ENCODE peak calls at places on chromosomes 16 and 17, in five cellular contexts. One of them, this sample, is unnamed.

GRCh38 chr17:31449746-31450145 is 58.3 kb downstream of the RAB11FIP4 start:
- ATAC-seq in GM12878: no peak
- ATAC-seq in HepG2: no peak
- ATAC-seq in K562: no peak
- ATAC-seq in upper lobe of left lung: no peak
- ATAC-seq in this sample: no peak

GRCh38 chr16:67773099-67773498 is 33.3 kb downstream of the RANBP10 start:
- ATAC-seq in upper lobe of left lung: no peak
- ATAC-seq in GM12878: no peak
- ATAC-seq in K562: peak
- ATAC-seq in HepG2: no peak
- ATAC-seq in this sample: peak

GRCh38 chr17:73068322-73069153 is 23.9 kb downstream of the SLC39A11 start:
- ATAC-seq in K562: no peak
- ATAC-seq in upper lobe of left lung: peak
- ATAC-seq in GM12878: no peak
- ATAC-seq in HepG2: peak
- ATAC-seq in this sample: no peak

GRCh38 chr17:68089881-68090280 is 54.3 kb downstream of the KPNA2 start:
- ATAC-seq in K562: peak
- ATAC-seq in upper lobe of left lung: peak
- ATAC-seq in HepG2: peak
- ATAC-seq in GM12878: peak
- ATAC-seq in this sample: peak

GRCh38 chr16:86584726-86585721 is 6.7 kb downstream of the FOXL1 start:
- ATAC-seq in HepG2: no peak
- ATAC-seq in K562: no peak
- ATAC-seq in upper lobe of left lung: no peak
- ATAC-seq in GM12878: no peak
- ATAC-seq in this sample: no peak

GRCh38 chr17:64289652-64290051 is 26.6 kb upstream of the TEX2 start:
- ATAC-seq in HepG2: no peak
- ATAC-seq in GM12878: no peak
- ATAC-seq in K562: no peak
- ATAC-seq in upper lobe of left lung: no peak
- ATAC-seq in this sample: no peak

GRCh38 chr17:49452173-49452572 is 37.5 kb upstream of the PHB1 start:
- ATAC-seq in HepG2: no peak
- ATAC-seq in K562: peak
- ATAC-seq in upper lobe of left lung: no peak
- ATAC-seq in GM12878: no peak
- ATAC-seq in this sample: no peak

GRCh38 chr16:81866820-81867440 is 87.8 kb downstream of the PLCG2 start:
- ATAC-seq in HepG2: peak
- ATAC-seq in K562: peak
- ATAC-seq in GM12878: peak
- ATAC-seq in upper lobe of left lung: peak
- ATAC-seq in this sample: peak

GRCh38 chr17:40310882-40311391 is 2.0 kb downstream of the RARA start:
- ATAC-seq in upper lobe of left lung: no peak
- ATAC-seq in GM12878: peak
- ATAC-seq in K562: no peak
- ATAC-seq in HepG2: no peak
- ATAC-seq in this sample: no peak

GRCh38 chr17:60472449-60472848 is 50.2 kb downstream of the CHCT1 start:
- ATAC-seq in HepG2: no peak
- ATAC-seq in upper lobe of left lung: no peak
- ATAC-seq in GM12878: no peak
- ATAC-seq in K562: no peak
- ATAC-seq in this sample: no peak

GRCh38 chr17:40247926-40248495 is 28.9 kb downstream of the WIPF2 start:
- ATAC-seq in GM12878: no peak
- ATAC-seq in upper lobe of left lung: no peak
- ATAC-seq in HepG2: no peak
- ATAC-seq in K562: no peak
- ATAC-seq in this sample: no peak

GRCh38 chr17:44354582-44355309 is 8.9 kb downstream of the FAM171A2 start:
- ATAC-seq in K562: no peak
- ATAC-seq in upper lobe of left lung: no peak
- ATAC-seq in GM12878: peak
- ATAC-seq in HepG2: peak
- ATAC-seq in this sample: no peak

GRCh38 chr16:77556203-77556602 is 121.4 kb upstream of the ADAMTS18 start:
- ATAC-seq in upper lobe of left lung: no peak
- ATAC-seq in K562: no peak
- ATAC-seq in HepG2: peak
- ATAC-seq in GM12878: no peak
- ATAC-seq in this sample: no peak

GRCh38 chr17:56424005-56424404 is 169.5 kb upstream of the NOG start:
- ATAC-seq in K562: no peak
- ATAC-seq in HepG2: no peak
- ATAC-seq in upper lobe of left lung: no peak
- ATAC-seq in GM12878: no peak
- ATAC-seq in this sample: no peak

GRCh38 chr17:44636562-44636961 is 19.7 kb upstream of the MEIOC start:
- ATAC-seq in HepG2: no peak
- ATAC-seq in K562: peak
- ATAC-seq in upper lobe of left lung: no peak
- ATAC-seq in GM12878: peak
- ATAC-seq in this sample: peak

GRCh38 chr17:55433029-55433628 is 11.5 kb upstream of the MMD start:
- ATAC-seq in HepG2: peak
- ATAC-seq in upper lobe of left lung: peak
- ATAC-seq in K562: no peak
- ATAC-seq in GM12878: peak
- ATAC-seq in this sample: peak

GRCh38 chr16:75660321-75660720 is 12.7 kb downstream of the TERF2IP start:
- ATAC-seq in HepG2: no peak
- ATAC-seq in K562: no peak
- ATAC-seq in GM12878: no peak
- ATAC-seq in upper lobe of left lung: no peak
- ATAC-seq in this sample: no peak

DNA sequence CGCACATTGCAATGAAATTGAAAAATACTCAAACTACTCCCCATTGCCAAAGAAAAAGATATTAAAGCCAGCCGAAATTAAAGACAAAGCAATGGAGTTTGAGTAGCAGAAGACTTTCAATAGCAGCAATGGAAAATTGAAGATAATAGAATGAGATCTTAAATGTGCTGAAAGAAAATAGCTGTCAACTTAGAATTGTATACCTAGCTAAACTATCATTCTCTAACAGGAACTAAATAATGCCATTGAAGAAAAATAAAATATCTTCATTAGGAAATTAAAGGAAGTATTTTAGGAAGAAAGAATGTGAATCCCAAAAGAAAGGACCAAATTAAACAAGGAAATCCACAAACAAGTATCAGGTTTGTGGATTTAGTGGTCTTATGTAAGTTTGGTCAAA is 165.6 kb downstream of the USP31 start:
- ATAC-seq in K562: no peak
- ATAC-seq in upper lobe of left lung: no peak
- ATAC-seq in HepG2: no peak
- ATAC-seq in GM12878: no peak
- ATAC-seq in this sample: no peak
- TF ChIP-seq POLR2AphosphoS5 in K562: no peak
- TF ChIP-seq POLR2AphosphoS5 in upper lobe of left lung: no peak
- TF ChIP-seq POLR2AphosphoS5 in HepG2: no peak
- TF ChIP-seq POLR2AphosphoS5 in GM12878: no peak
- TF ChIP-seq POLR2AphosphoS5 in this sample: no peak

DNA sequence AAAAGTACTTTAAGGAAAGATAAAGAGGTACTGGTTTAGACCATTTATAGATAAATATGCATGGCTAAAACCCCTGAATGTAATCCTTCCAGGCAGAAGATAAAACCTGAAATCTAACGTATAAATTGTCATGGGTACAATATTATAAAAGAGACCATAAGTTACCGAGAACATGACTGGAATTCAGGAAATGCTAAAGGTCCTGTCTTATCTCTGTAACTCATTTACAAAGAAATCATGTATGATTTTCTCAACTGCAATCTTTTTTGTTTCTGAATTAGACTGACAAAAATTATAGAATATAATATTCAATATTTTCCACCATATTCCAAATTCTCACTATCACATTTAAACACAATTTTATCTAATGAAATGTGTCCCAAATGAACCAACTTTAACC is 9.3 kb upstream of the KANSL1 start:
- ATAC-seq in HepG2: peak
- ATAC-seq in GM12878: no peak
- ATAC-seq in upper lobe of left lung: no peak
- ATAC-seq in K562: no peak
- ATAC-seq in this sample: no peak
- TF ChIP-seq EP300 in HepG2: no peak
- TF ChIP-seq EP300 in GM12878: no peak
- TF ChIP-seq EP300 in upper lobe of left lung: no peak
- TF ChIP-seq EP300 in K562: no peak
- TF ChIP-seq EP300 in this sample: no peak

DNA sequence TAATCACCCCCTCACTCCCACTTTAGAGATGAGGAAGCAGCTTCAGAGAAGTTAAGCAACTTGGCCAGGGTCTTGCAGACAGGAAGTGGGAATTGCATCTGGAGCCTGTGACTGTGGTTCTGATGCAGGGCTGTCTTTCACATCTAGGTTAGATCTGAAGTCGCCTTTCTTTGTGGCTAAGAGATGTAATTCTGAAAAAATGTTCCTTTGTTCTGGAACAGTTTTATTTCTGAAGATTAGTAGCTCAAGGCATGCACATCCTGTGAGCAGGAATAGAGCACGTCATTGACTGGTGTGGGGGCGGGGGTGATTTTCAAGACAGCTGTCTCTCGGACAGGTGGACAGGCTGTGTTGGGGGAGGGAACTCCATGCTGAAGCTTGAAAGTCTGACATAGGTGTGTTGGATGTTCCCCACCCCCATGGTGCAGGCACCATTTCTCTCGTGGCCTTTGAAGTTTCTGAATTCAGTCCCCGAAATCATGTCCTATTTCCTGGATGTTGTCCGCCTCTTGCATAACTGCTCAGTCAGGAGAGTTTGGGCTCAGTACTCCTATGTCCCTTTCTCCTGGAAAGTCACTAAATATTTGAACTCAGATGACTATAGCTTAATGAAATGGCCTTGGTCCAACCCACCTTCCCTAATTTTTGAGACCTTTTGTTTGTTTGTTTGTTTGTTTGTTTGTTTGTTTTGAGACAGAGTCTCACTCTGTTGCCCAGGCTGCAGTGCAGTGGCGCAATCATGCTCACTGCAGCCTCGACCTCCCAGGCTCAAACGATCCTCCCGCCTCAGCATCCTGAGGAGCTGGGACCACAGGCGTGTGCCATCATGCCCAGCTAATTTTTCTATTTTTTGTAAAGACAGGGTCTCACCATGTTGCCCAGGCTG is 21.0 kb upstream of the HERPUD1 start:
- ATAC-seq in GM12878: peak
- ATAC-seq in HepG2: no peak
- ATAC-seq in K562: no peak
- ATAC-seq in upper lobe of left lung: no peak
- ATAC-seq in this sample: peak
- TF ChIP-seq POLR2AphosphoS5 in GM12878: no peak
- TF ChIP-seq POLR2AphosphoS5 in HepG2: no peak
- TF ChIP-seq POLR2AphosphoS5 in K562: no peak
- TF ChIP-seq POLR2AphosphoS5 in upper lobe of left lung: peak
- TF ChIP-seq POLR2AphosphoS5 in this sample: no peak

GRCh38 chr17:37405955-37406634 is 541 bp downstream of the ACACA start:
- ATAC-seq in upper lobe of left lung: peak
- ATAC-seq in HepG2: no peak
- ATAC-seq in K562: peak
- ATAC-seq in GM12878: peak
- ATAC-seq in this sample: no peak
- TF ChIP-seq EP300 in upper lobe of left lung: no peak
- TF ChIP-seq EP300 in HepG2: no peak
- TF ChIP-seq EP300 in K562: no peak
- TF ChIP-seq EP300 in GM12878: no peak
- TF ChIP-seq EP300 in this sample: no peak

GRCh38 chr17:18124346-18125126 is 16.0 kb downstream of the MYO15A start:
- ATAC-seq in GM12878: no peak
- ATAC-seq in upper lobe of left lung: no peak
- ATAC-seq in K562: peak
- ATAC-seq in HepG2: no peak
- ATAC-seq in this sample: no peak
- TF ChIP-seq POLR2AphosphoS5 in GM12878: no peak
- TF ChIP-seq POLR2AphosphoS5 in upper lobe of left lung: peak
- TF ChIP-seq POLR2AphosphoS5 in K562: no peak
- TF ChIP-seq POLR2AphosphoS5 in HepG2: no peak
- TF ChIP-seq POLR2AphosphoS5 in this sample: no peak

GRCh38 chr17:28874750-28875149 is 19.9 kb downstream of the ERAL1 start:
- ATAC-seq in K562: no peak
- ATAC-seq in upper lobe of left lung: no peak
- ATAC-seq in HepG2: no peak
- ATAC-seq in GM12878: no peak
- ATAC-seq in this sample: no peak

GRCh38 chr17:28865946-28866752 is 11.3 kb downstream of the ERAL1 start:
- ATAC-seq in HepG2: peak
- ATAC-seq in upper lobe of left lung: no peak
- ATAC-seq in K562: peak
- ATAC-seq in GM12878: peak
- ATAC-seq in this sample: no peak

GRCh38 chr17:28875856-28876564 is 21.2 kb downstream of the ERAL1 start:
- ATAC-seq in upper lobe of left lung: no peak
- ATAC-seq in K562: no peak
- ATAC-seq in HepG2: no peak
- ATAC-seq in GM12878: peak
- ATAC-seq in this sample: no peak

GRCh38 chr17:28867276-28867675 is 12.5 kb downstream of the ERAL1 start:
- ATAC-seq in K562: no peak
- ATAC-seq in HepG2: no peak
- ATAC-seq in GM12878: no peak
- ATAC-seq in upper lobe of left lung: no peak
- ATAC-seq in this sample: no peak

DNA sequence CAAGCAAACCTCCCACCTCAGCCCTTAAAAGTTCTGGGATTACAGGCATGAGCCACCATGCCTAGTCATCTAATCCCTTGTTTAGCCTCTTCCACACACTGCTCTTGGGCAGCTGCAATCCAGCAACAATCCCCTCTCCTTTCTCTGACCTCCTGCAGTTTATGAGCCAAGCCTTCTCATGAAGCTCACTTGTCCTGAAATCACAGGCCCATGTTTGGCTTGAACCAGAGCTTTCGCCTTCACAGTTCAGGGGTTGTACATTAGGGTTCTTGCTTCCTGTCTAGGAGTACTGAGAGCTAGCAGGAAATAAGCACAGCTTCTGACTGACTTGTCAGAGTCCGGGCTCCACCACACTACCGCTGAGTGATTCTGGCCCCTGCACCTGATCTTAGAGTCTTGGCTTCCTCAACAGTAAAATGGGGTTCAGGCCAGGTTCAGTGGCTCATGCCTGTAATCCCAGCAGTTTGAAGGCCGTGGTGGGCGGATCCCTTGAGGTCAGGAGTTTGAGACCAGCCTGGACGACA is 16.3 kb downstream of the ERAL1 start:
- ATAC-seq in upper lobe of left lung: no peak
- ATAC-seq in HepG2: peak
- ATAC-seq in GM12878: peak
- ATAC-seq in K562: peak
- ATAC-seq in this sample: no peak
- TF ChIP-seq EP300 in upper lobe of left lung: no peak
- TF ChIP-seq EP300 in HepG2: no peak
- TF ChIP-seq EP300 in GM12878: no peak
- TF ChIP-seq EP300 in K562: no peak
- TF ChIP-seq EP300 in this sample: no peak